ENCODE peak calls at places on chromosomes 5 and 9, in four cellular contexts. One of them, this sample, is unnamed. For H3K4me1, the result is how much of the 10 kb centered on the place peaks cover.

GRCh38 chr9:79572891-79573696 is 1.3 kb downstream of the TLE4 start:
- DNase-seq in psoas muscle: peak
- DNase-seq in upper lobe of right lung: peak
- DNase-seq in H9: peak
- DNase-seq in this sample: peak

GRCh38 chr9:130445268-130445983 is 665 bp downstream of the ASS1 start:
- DNase-seq in psoas muscle: peak
- DNase-seq in upper lobe of right lung: peak
- DNase-seq in H9: no peak
- DNase-seq in this sample: peak

GRCh38 chr5:6448622-6449464 is at the start of gene UBE2QL1:
- DNase-seq in psoas muscle: peak
- DNase-seq in upper lobe of right lung: no peak
- DNase-seq in H9: peak
- DNase-seq in this sample: no peak

GRCh38 chr5:150070277-150070638 is 16.1 kb downstream of the CSF1R start:
- DNase-seq in psoas muscle: peak
- DNase-seq in upper lobe of right lung: peak
- DNase-seq in H9: peak
- DNase-seq in this sample: no peak

GRCh38 chr5:592158-592557 is 20.0 kb upstream of the CEP72 start:
- DNase-seq in psoas muscle: no peak
- DNase-seq in upper lobe of right lung: peak
- DNase-seq in H9: no peak
- DNase-seq in this sample: no peak

GRCh38 chr9:22147818-22148573 is 138.9 kb upstream of the CDKN2B start:
- DNase-seq in psoas muscle: no peak
- DNase-seq in upper lobe of right lung: no peak
- DNase-seq in H9: no peak
- DNase-seq in this sample: no peak

GRCh38 chr9:18250051-18250450 is 223.9 kb upstream of the ADAMTSL1 start:
- DNase-seq in psoas muscle: no peak
- DNase-seq in upper lobe of right lung: no peak
- DNase-seq in H9: no peak
- DNase-seq in this sample: no peak

GRCh38 chr5:147446528-147446927 is 63.3 kb downstream of the DPYSL3 start:
- DNase-seq in psoas muscle: no peak
- DNase-seq in upper lobe of right lung: no peak
- DNase-seq in H9: no peak
- DNase-seq in this sample: no peak

GRCh38 chr9:15182755-15183154 is 124.3 kb downstream of the TTC39B start:
- DNase-seq in psoas muscle: no peak
- DNase-seq in upper lobe of right lung: no peak
- DNase-seq in H9: no peak
- DNase-seq in this sample: no peak

GRCh38 chr5:53126514-53126913 is 17.0 kb upstream of the MOCS2 start:
- DNase-seq in psoas muscle: no peak
- DNase-seq in upper lobe of right lung: no peak
- DNase-seq in H9: no peak
- DNase-seq in this sample: no peak

GRCh38 chr5:82004511-82004910 is 32.7 kb downstream of the ATG10 start:
- DNase-seq in psoas muscle: no peak
- DNase-seq in upper lobe of right lung: no peak
- DNase-seq in H9: no peak
- DNase-seq in this sample: no peak

GRCh38 chr9:111108946-111109345 is 70.7 kb upstream of the LPAR1 start:
- DNase-seq in psoas muscle: no peak
- DNase-seq in upper lobe of right lung: no peak
- DNase-seq in H9: no peak
- DNase-seq in this sample: no peak

GRCh38 chr9:124894741-124895170 is 32.8 kb downstream of the ARPC5L start:
- DNase-seq in psoas muscle: no peak
- DNase-seq in upper lobe of right lung: no peak
- DNase-seq in H9: peak
- DNase-seq in this sample: no peak

GRCh38 chr5:141349917-141350619 is at the start of gene PCDHGB1:
- DNase-seq in psoas muscle: no peak
- DNase-seq in upper lobe of right lung: no peak
- DNase-seq in H9: peak
- DNase-seq in this sample: no peak

GRCh38 chr5:29939988-29940387 is 1253.5 kb upstream of the CDH6 start:
- DNase-seq in psoas muscle: no peak
- DNase-seq in upper lobe of right lung: no peak
- DNase-seq in H9: no peak
- DNase-seq in this sample: no peak

GRCh38 chr5:107949688-107950341 is 279.1 kb upstream of the EFNA5 start:
- DNase-seq in psoas muscle: no peak
- DNase-seq in upper lobe of right lung: no peak
- DNase-seq in H9: no peak
- DNase-seq in this sample: no peak

GRCh38 chr5:32538031-32538547 is 47.3 kb upstream of the SUB1 start:
- DNase-seq in psoas muscle: no peak
- DNase-seq in upper lobe of right lung: no peak
- DNase-seq in H9: no peak
- DNase-seq in this sample: no peak

GRCh38 chr9:96478829-96479371 is 28.9 kb downstream of the HABP4 start:
- DNase-seq in psoas muscle: no peak
- DNase-seq in upper lobe of right lung: no peak
- DNase-seq in H9: no peak
- DNase-seq in this sample: no peak

GRCh38 chr9:18791074-18791473 is 241.9 kb downstream of the SAXO1 start:
- DNase-seq in psoas muscle: no peak
- DNase-seq in upper lobe of right lung: no peak
- DNase-seq in H9: peak
- DNase-seq in this sample: no peak

GRCh38 chr5:134077926-134078580 is 36.4 kb upstream of the TCF7 start:
- DNase-seq in psoas muscle: no peak
- DNase-seq in upper lobe of right lung: no peak
- DNase-seq in H9: no peak
- DNase-seq in this sample: no peak

GRCh38 chr5:113336975-113337374 is 97.8 kb downstream of the TSSK1B start:
- DNase-seq in psoas muscle: no peak
- DNase-seq in upper lobe of right lung: no peak
- DNase-seq in H9: peak
- DNase-seq in this sample: no peak

GRCh38 chr5:59496524-59497134 is 396.9 kb downstream of the PDE4D start:
- DNase-seq in psoas muscle: no peak
- DNase-seq in upper lobe of right lung: no peak
- DNase-seq in H9: peak
- DNase-seq in this sample: no peak

GRCh38 chr9:6552033-6552737 is 93.3 kb downstream of the GLDC start:
- DNase-seq in psoas muscle: no peak
- DNase-seq in upper lobe of right lung: no peak
- DNase-seq in H9: no peak
- DNase-seq in this sample: no peak

GRCh38 chr5:157564149-157564711 is 11.3 kb downstream of the ADAM19 start:
- DNase-seq in psoas muscle: no peak
- DNase-seq in upper lobe of right lung: no peak
- DNase-seq in H9: no peak
- DNase-seq in this sample: no peak

GRCh38 chr5:95988094-95988493 is 26.4 kb upstream of the ELL2 start:
- DNase-seq in psoas muscle: no peak
- DNase-seq in upper lobe of right lung: no peak
- DNase-seq in H9: no peak
- DNase-seq in this sample: no peak

GRCh38 chr9:101536938-101537337 is 3.3 kb downstream of the RNF20 start:
- DNase-seq in psoas muscle: no peak
- DNase-seq in upper lobe of right lung: no peak
- DNase-seq in H9: peak
- DNase-seq in this sample: no peak

GRCh38 chr9:76717176-76717575 is 47.1 kb upstream of the PCA3 start:
- DNase-seq in psoas muscle: no peak
- DNase-seq in upper lobe of right lung: no peak
- DNase-seq in H9: no peak
- DNase-seq in this sample: no peak

GRCh38 chr9:133489253-133490190 is 10.6 kb upstream of the SLC2A6 start:
- DNase-seq in psoas muscle: peak
- DNase-seq in upper lobe of right lung: peak
- DNase-seq in H9: no peak
- DNase-seq in this sample: peak

GRCh38 chr5:143887302-143887638 is 75.3 kb downstream of the HMHB1 start:
- DNase-seq in psoas muscle: peak
- DNase-seq in upper lobe of right lung: no peak
- DNase-seq in H9: no peak
- DNase-seq in this sample: peak

GRCh38 chr5:148515460-148515859 is 131.7 kb downstream of the FBXO38 start:
- DNase-seq in psoas muscle: no peak
- DNase-seq in upper lobe of right lung: no peak
- DNase-seq in H9: no peak
- DNase-seq in this sample: no peak

GRCh38 chr5:87756951-87757350 is 344.2 kb upstream of the CCNH start:
- DNase-seq in psoas muscle: no peak
- DNase-seq in upper lobe of right lung: no peak
- DNase-seq in H9: no peak
- DNase-seq in this sample: no peak

GRCh38 chr9:114122152-114122615 is 23.1 kb upstream of the KIF12 start:
- DNase-seq in psoas muscle: no peak
- DNase-seq in upper lobe of right lung: peak
- DNase-seq in H9: no peak
- DNase-seq in this sample: no peak

GRCh38 chr5:151480384-151480783 is 33.0 kb downstream of the SLC36A1 start:
- DNase-seq in psoas muscle: no peak
- DNase-seq in upper lobe of right lung: no peak
- DNase-seq in H9: no peak
- DNase-seq in this sample: no peak

GRCh38 chr9:111599092-111599947 is at the start of gene PTGR1:
- DNase-seq in psoas muscle: peak
- DNase-seq in upper lobe of right lung: peak
- DNase-seq in H9: peak
- DNase-seq in this sample: peak

GRCh38 chr5:173767580-173768266 is 120.4 kb upstream of the CPEB4 start:
- DNase-seq in psoas muscle: peak
- DNase-seq in upper lobe of right lung: no peak
- DNase-seq in H9: no peak
- DNase-seq in this sample: no peak

GRCh38 chr5:136674178-136674577 is 308.8 kb upstream of the TRPC7 start:
- DNase-seq in psoas muscle: no peak
- DNase-seq in upper lobe of right lung: no peak
- DNase-seq in H9: no peak
- DNase-seq in this sample: no peak
- H3K27ac ChIP-seq in psoas muscle: no peak
- H3K27ac ChIP-seq in upper lobe of right lung: no peak
- H3K27ac ChIP-seq in H9: no peak
- H3K27ac ChIP-seq in this sample: no peak

DNA sequence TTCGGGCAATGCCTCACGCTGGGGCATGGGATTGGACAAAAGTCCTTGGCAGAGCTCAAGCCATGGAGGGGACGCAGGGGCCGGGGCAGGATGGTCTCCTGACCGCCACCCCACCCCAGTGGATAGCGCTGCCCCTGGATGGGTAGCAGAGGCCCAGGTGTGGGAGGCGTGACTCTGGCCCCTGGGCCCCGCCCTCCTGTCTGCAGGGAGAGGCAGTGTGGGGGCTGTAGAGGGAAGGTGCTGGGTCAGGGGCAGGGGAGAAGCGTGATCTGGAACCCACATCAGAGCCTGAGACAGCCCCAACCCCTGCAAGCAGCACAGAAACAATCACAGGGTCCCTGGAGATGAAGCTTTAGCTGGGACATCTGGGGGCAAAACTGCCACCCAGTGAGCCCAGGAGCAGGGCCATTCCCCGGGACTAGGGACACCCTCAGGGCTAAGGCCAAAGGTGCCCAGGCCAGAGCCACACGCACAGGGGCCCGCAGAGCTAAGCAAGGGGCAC is 36.2 kb downstream of the NACC2 start:
- DNase-seq in psoas muscle: no peak
- DNase-seq in upper lobe of right lung: peak
- DNase-seq in H9: no peak
- DNase-seq in this sample: no peak
- H3K4me1 ChIP-seq in psoas muscle: under half
- H3K4me1 ChIP-seq in upper lobe of right lung: under half
- H3K4me1 ChIP-seq in H9: under half
- H3K4me1 ChIP-seq in this sample: under half

GRCh38 chr5:154857091-154857533 is 1.3 kb upstream of the CNOT8 start:
- DNase-seq in psoas muscle: no peak
- DNase-seq in upper lobe of right lung: no peak
- DNase-seq in H9: no peak
- DNase-seq in this sample: no peak
- TF ChIP-seq CTCF in psoas muscle: no peak
- TF ChIP-seq CTCF in upper lobe of right lung: no peak
- TF ChIP-seq CTCF in H9: no peak
- TF ChIP-seq CTCF in this sample: no peak

DNA sequence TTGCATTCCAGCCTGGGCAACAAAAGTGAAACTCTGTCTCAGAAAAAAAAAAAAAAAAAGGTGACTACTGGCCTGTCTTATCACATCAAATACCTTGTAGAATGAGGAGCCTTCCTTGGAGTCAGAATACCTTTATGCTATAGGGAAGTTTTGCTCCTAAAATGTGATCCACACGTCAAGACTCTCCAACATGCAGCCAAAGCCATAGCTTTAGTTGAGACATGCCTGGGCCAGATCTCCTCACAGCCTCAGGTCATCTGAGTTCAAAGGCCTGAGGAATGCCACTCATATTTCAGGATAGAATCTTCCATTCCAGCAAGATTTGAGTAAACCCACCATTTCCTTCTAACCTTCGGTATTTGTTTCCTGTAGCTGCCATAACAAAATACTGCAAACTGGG is 13.7 kb upstream of the SOWAHA start:
- DNase-seq in psoas muscle: no peak
- DNase-seq in upper lobe of right lung: no peak
- DNase-seq in H9: no peak
- DNase-seq in this sample: no peak
- H3K27ac ChIP-seq in psoas muscle: no peak
- H3K27ac ChIP-seq in upper lobe of right lung: no peak
- H3K27ac ChIP-seq in H9: no peak
- H3K27ac ChIP-seq in this sample: no peak

GRCh38 chr9:125929846-125930245 is 182.7 kb downstream of the PBX3 start:
- DNase-seq in psoas muscle: no peak
- DNase-seq in upper lobe of right lung: no peak
- DNase-seq in H9: no peak
- DNase-seq in this sample: no peak

GRCh38 chr9:125919565-125919964 is 172.4 kb downstream of the PBX3 start:
- DNase-seq in psoas muscle: no peak
- DNase-seq in upper lobe of right lung: no peak
- DNase-seq in H9: no peak
- DNase-seq in this sample: no peak

GRCh38 chr9:125924351-125924750 is 177.2 kb downstream of the PBX3 start:
- DNase-seq in psoas muscle: no peak
- DNase-seq in upper lobe of right lung: no peak
- DNase-seq in H9: no peak
- DNase-seq in this sample: no peak
- H3K4me1 ChIP-seq in psoas muscle: under half
- H3K4me1 ChIP-seq in upper lobe of right lung: under half
- H3K4me1 ChIP-seq in H9: under half
- H3K4me1 ChIP-seq in this sample: under half

DNA sequence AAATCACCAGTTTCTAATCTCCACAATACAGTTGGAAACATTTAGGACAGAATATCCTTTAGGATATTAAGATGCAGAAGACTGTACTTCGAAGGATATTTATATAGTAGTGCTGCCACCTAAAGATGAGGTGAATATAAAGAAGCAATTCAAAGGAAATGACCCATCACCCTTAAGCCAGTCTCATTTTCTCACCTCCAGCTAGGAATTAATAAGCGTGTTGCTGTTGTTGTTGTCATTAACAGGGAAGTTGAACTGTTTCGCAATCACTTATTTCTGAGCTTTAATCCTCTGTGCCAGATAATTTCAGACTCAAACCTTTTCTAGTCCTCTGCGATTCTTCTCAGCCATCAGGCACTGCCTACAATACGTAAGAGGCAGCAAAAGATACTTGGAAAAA is 7.8 kb upstream of the PURA start:
- DNase-seq in psoas muscle: no peak
- DNase-seq in upper lobe of right lung: no peak
- DNase-seq in H9: no peak
- DNase-seq in this sample: no peak
- TF ChIP-seq CTCF in psoas muscle: no peak
- TF ChIP-seq CTCF in upper lobe of right lung: no peak
- TF ChIP-seq CTCF in H9: no peak
- TF ChIP-seq CTCF in this sample: no peak

This sample was measured in lower lobe of right lung.